ENCODE peak calls at places on chromosomes 4 and X, in five cellular contexts. D, C, K, S and M are unnamed samples. For H3K36me3, the result is how much of the 10 kb centered on the place peaks cover.

GRCh38 chrX:47563801-47564315 is 2.9 kb downstream of the ARAF start:
- DNase-seq in C (no peak), K (no peak), S (no peak), D (no peak), M (no peak)

GRCh38 chrX:23854122-23854521 is 53.6 kb downstream of the APOO start:
- DNase-seq in K (no peak), D (no peak), S (no peak), C (no peak), M (no peak)

GRCh38 chr4:166996216-166996615 is 238.1 kb downstream of the SPOCK3 start:
- DNase-seq in C (no peak), D (no peak), S (no peak), K (no peak), M (no peak)

GRCh38 chr4:178937130-178937529 is 1494.9 kb upstream of the AGA start:
- DNase-seq in D (no peak), K (no peak), C (no peak), S (no peak), M (no peak)

GRCh38 chr4:15689540-15689939 is 7.9 kb downstream of the FAM200B start:
- DNase-seq in D (no peak), K (no peak), S (no peak), C (no peak), M (no peak)

GRCh38 chr4:84099591-84099990 is 399.5 kb downstream of the NKX6-1 start:
- DNase-seq in K (no peak), S (no peak), C (no peak), D (no peak), M (no peak)

GRCh38 chr4:16582526-16582925 is 315.9 kb downstream of the LDB2 start:
- DNase-seq in S (no peak), C (no peak), K (no peak), D (no peak), M (peak)

GRCh38 chr4:166293551-166293950 is 420.5 kb downstream of the TLL1 start:
- DNase-seq in C (no peak), K (no peak), S (no peak), D (no peak), M (no peak)

GRCh38 chrX:48823029-48823428 is 3.3 kb upstream of the ERAS start:
- DNase-seq in D (no peak), K (no peak), S (no peak), C (no peak), M (no peak)

GRCh38 chr4:113579360-113579759 is 182.2 kb downstream of the CAMK2D start:
- DNase-seq in K (no peak), S (no peak), D (no peak), C (no peak), M (no peak)

GRCh38 chrX:18873189-18873791 is 110.6 kb downstream of the PHKA2 start:
- DNase-seq in S (no peak), K (no peak), D (no peak), C (peak), M (no peak)

GRCh38 chr4:39467470-39467869 is 8.6 kb downstream of the LIAS start:
- DNase-seq in S (no peak), K (no peak), D (no peak), C (no peak), M (no peak)

GRCh38 chr4:39469429-39470077 is 10.7 kb downstream of the LIAS start:
- DNase-seq in C (peak), S (no peak), D (no peak), K (no peak), M (peak)

GRCh38 chr4:39464886-39465501 is 6.1 kb downstream of the LIAS start:
- DNase-seq in S (no peak), D (no peak), K (no peak), C (no peak), M (no peak)

GRCh38 chr4:39470402-39470801 is 11.5 kb downstream of the LIAS start:
- DNase-seq in C (no peak), D (no peak), S (no peak), K (no peak), M (no peak)

GRCh38 chr4:39466747-39467146 is 7.9 kb downstream of the LIAS start:
- DNase-seq in D (no peak), K (no peak), S (no peak), C (no peak), M (no peak)
- H3K36me3 ChIP-seq in D (under half), K (half or more), S (under half), C (under half), M (half or more)

GRCh38 chrX:40066700-40067099 is 31.1 kb downstream of the BCOR start:
- DNase-seq in C (no peak), K (no peak), S (no peak), D (no peak), M (no peak)

GRCh38 chrX:40065291-40066046 is 32.3 kb downstream of the BCOR start:
- DNase-seq in C (no peak), K (no peak), D (no peak), S (no peak), M (no peak)

GRCh38 chrX:40072246-40072645 is 25.5 kb downstream of the BCOR start:
- DNase-seq in S (no peak), K (no peak), C (no peak), D (no peak), M (no peak)

GRCh38 chrX:40064055-40064597 is 33.6 kb downstream of the BCOR start:
- DNase-seq in D (no peak), C (no peak), S (no peak), K (no peak), M (no peak)

GRCh38 chrX:40068048-40068447 is 29.7 kb downstream of the BCOR start:
- DNase-seq in C (no peak), D (no peak), S (no peak), K (no peak), M (peak)
- H3K36me3 ChIP-seq in C (under half), D (under half), S (half or more), K (under half), M (half or more)

GRCh38 chr4:98610926-98611325 is 47.5 kb downstream of the TSPAN5 start:
- DNase-seq in S (no peak), D (no peak), C (no peak), K (no peak), M (no peak)
- H3K36me3 ChIP-seq in S (under half), D (under half), C (under half), K (under half), M (under half)

GRCh38 chr4:73730292-73730691 is 10.1 kb upstream of the CXCL8 start:
- DNase-seq in S (no peak), C (no peak), D (no peak), K (no peak), M (no peak)
- H3K36me3 ChIP-seq in S (under half), C (under half), D (under half), K (under half), M (under half)

GRCh38 chrX:53196678-53197077 is 28.3 kb downstream of the KDM5C start:
- DNase-seq in D (no peak), C (no peak), K (no peak), S (no peak), M (no peak)

GRCh38 chrX:53193093-53193492 is 31.9 kb downstream of the KDM5C start:
- DNase-seq in S (no peak), C (no peak), K (no peak), D (no peak), M (no peak)

GRCh38 chrX:53190363-53190960 is 34.5 kb downstream of the KDM5C start:
- DNase-seq in K (no peak), S (no peak), C (no peak), D (no peak), M (peak)

GRCh38 chrX:53194308-53194707 is 30.7 kb downstream of the KDM5C start:
- DNase-seq in K (no peak), D (no peak), S (no peak), C (no peak), M (no peak)

DNA sequence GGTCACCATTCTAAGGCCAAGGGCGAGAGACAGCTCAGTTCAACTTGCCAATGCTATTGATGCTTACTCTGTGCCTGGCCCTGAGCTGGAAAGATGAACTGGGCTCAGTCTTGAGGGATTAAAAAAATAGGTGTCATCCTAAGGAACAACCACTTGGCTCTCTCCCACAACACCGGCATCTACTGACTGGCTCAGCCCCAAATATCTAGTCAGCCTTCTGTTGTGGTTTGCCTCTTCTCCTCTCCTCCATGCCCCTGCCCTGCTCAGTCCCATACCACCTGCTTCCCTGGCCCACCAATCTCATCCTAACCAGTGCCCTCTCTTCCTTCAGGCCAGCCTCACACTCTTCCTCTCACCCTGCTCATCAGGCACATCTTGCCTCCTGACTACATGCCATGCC is 29.6 kb downstream of the KDM5C start:
- DNase-seq in S (no peak), C (no peak), K (no peak), D (no peak), M (no peak)
- H3K36me3 ChIP-seq in S (half or more), C (under half), K (half or more), D (under half), M (half or more)